ENCODE peak calls at places on chromosomes 7 and 10, in nine cellular contexts. One of them, this sample, is unnamed.

GRCh38 chr10:97525086-97525485 is 26.4 kb downstream of the UBTD1 start:
- DNase-seq in memory B cell: no peak
- DNase-seq in HCEC 1CT: no peak
- DNase-seq in CD8-positive, alpha-beta T cell: no peak
- DNase-seq in stimulated activated CD8-positive, alpha-beta memory T cell treated with anti-CD3 and anti-CD28 coated beads, Interleukin-4, amount 100 ng/mL, for 48 hours: no peak
- DNase-seq in activated effector memory CD4-positive, alpha-beta T cell treated with anti-CD3 and anti-CD28 coated beads, Interleukin-2, amount 50 U/mL, for 16 hours: no peak
- DNase-seq in Panc1: no peak
- DNase-seq in activated naive CD4-positive, alpha-beta T cell: no peak
- DNase-seq in GM03348: no peak
- DNase-seq in this sample: no peak

GRCh38 chr10:113053091-113053490 is 103.0 kb downstream of the TCF7L2 start:
- DNase-seq in activated effector memory CD4-positive, alpha-beta T cell treated with anti-CD3 and anti-CD28 coated beads, Interleukin-2, amount 50 U/mL, for 16 hours: no peak
- DNase-seq in memory B cell: no peak
- DNase-seq in activated naive CD4-positive, alpha-beta T cell: no peak
- DNase-seq in Panc1: no peak
- DNase-seq in HCEC 1CT: no peak
- DNase-seq in CD8-positive, alpha-beta T cell: no peak
- DNase-seq in stimulated activated CD8-positive, alpha-beta memory T cell treated with anti-CD3 and anti-CD28 coated beads, Interleukin-4, amount 100 ng/mL, for 48 hours: no peak
- DNase-seq in GM03348: no peak
- DNase-seq in this sample: no peak

GRCh38 chr7:128387216-128387615 is 22.6 kb downstream of the IMPDH1 start:
- DNase-seq in Panc1: no peak
- DNase-seq in activated naive CD4-positive, alpha-beta T cell: no peak
- DNase-seq in memory B cell: no peak
- DNase-seq in activated effector memory CD4-positive, alpha-beta T cell treated with anti-CD3 and anti-CD28 coated beads, Interleukin-2, amount 50 U/mL, for 16 hours: no peak
- DNase-seq in stimulated activated CD8-positive, alpha-beta memory T cell treated with anti-CD3 and anti-CD28 coated beads, Interleukin-4, amount 100 ng/mL, for 48 hours: no peak
- DNase-seq in CD8-positive, alpha-beta T cell: no peak
- DNase-seq in GM03348: no peak
- DNase-seq in HCEC 1CT: no peak
- DNase-seq in this sample: no peak

GRCh38 chr10:86938260-86938659 is 19.2 kb downstream of the MMRN2 start:
- DNase-seq in Panc1: no peak
- DNase-seq in GM03348: no peak
- DNase-seq in activated effector memory CD4-positive, alpha-beta T cell treated with anti-CD3 and anti-CD28 coated beads, Interleukin-2, amount 50 U/mL, for 16 hours: no peak
- DNase-seq in memory B cell: no peak
- DNase-seq in stimulated activated CD8-positive, alpha-beta memory T cell treated with anti-CD3 and anti-CD28 coated beads, Interleukin-4, amount 100 ng/mL, for 48 hours: no peak
- DNase-seq in HCEC 1CT: no peak
- DNase-seq in CD8-positive, alpha-beta T cell: no peak
- DNase-seq in activated naive CD4-positive, alpha-beta T cell: no peak
- DNase-seq in this sample: no peak

GRCh38 chr10:74134240-74134820 is 16.3 kb downstream of the AP3M1 start:
- DNase-seq in memory B cell: no peak
- DNase-seq in CD8-positive, alpha-beta T cell: no peak
- DNase-seq in GM03348: no peak
- DNase-seq in Panc1: no peak
- DNase-seq in stimulated activated CD8-positive, alpha-beta memory T cell treated with anti-CD3 and anti-CD28 coated beads, Interleukin-4, amount 100 ng/mL, for 48 hours: no peak
- DNase-seq in HCEC 1CT: no peak
- DNase-seq in activated naive CD4-positive, alpha-beta T cell: no peak
- DNase-seq in activated effector memory CD4-positive, alpha-beta T cell treated with anti-CD3 and anti-CD28 coated beads, Interleukin-2, amount 50 U/mL, for 16 hours: no peak
- DNase-seq in this sample: no peak

GRCh38 chr10:50512214-50512595 is 111.6 kb downstream of the SGMS1 start:
- DNase-seq in HCEC 1CT: no peak
- DNase-seq in stimulated activated CD8-positive, alpha-beta memory T cell treated with anti-CD3 and anti-CD28 coated beads, Interleukin-4, amount 100 ng/mL, for 48 hours: no peak
- DNase-seq in Panc1: no peak
- DNase-seq in memory B cell: no peak
- DNase-seq in CD8-positive, alpha-beta T cell: no peak
- DNase-seq in activated naive CD4-positive, alpha-beta T cell: no peak
- DNase-seq in activated effector memory CD4-positive, alpha-beta T cell treated with anti-CD3 and anti-CD28 coated beads, Interleukin-2, amount 50 U/mL, for 16 hours: no peak
- DNase-seq in GM03348: no peak
- DNase-seq in this sample: no peak

GRCh38 chr7:77537595-77538185 is 595 bp downstream of the PTPN12 start:
- DNase-seq in activated naive CD4-positive, alpha-beta T cell: peak; percentile 41
- DNase-seq in HCEC 1CT: peak; percentile 41
- DNase-seq in Panc1: no peak
- DNase-seq in stimulated activated CD8-positive, alpha-beta memory T cell treated with anti-CD3 and anti-CD28 coated beads, Interleukin-4, amount 100 ng/mL, for 48 hours: peak; percentile 62
- DNase-seq in memory B cell: no peak
- DNase-seq in CD8-positive, alpha-beta T cell: peak; percentile 17
- DNase-seq in activated effector memory CD4-positive, alpha-beta T cell treated with anti-CD3 and anti-CD28 coated beads, Interleukin-2, amount 50 U/mL, for 16 hours: peak; percentile 79
- DNase-seq in GM03348: peak; percentile 50
- DNase-seq in this sample: no peak

GRCh38 chr10:79310217-79310865 is 36.9 kb upstream of the PPIF start:
- DNase-seq in stimulated activated CD8-positive, alpha-beta memory T cell treated with anti-CD3 and anti-CD28 coated beads, Interleukin-4, amount 100 ng/mL, for 48 hours: no peak
- DNase-seq in activated naive CD4-positive, alpha-beta T cell: no peak
- DNase-seq in HCEC 1CT: no peak
- DNase-seq in memory B cell: no peak
- DNase-seq in GM03348: no peak
- DNase-seq in CD8-positive, alpha-beta T cell: no peak
- DNase-seq in Panc1: no peak
- DNase-seq in activated effector memory CD4-positive, alpha-beta T cell treated with anti-CD3 and anti-CD28 coated beads, Interleukin-2, amount 50 U/mL, for 16 hours: no peak
- DNase-seq in this sample: no peak

GRCh38 chr10:488081-488932 is 201.2 kb downstream of the DIP2C start:
- DNase-seq in activated effector memory CD4-positive, alpha-beta T cell treated with anti-CD3 and anti-CD28 coated beads, Interleukin-2, amount 50 U/mL, for 16 hours: no peak
- DNase-seq in memory B cell: no peak
- DNase-seq in Panc1: no peak
- DNase-seq in GM03348: no peak
- DNase-seq in CD8-positive, alpha-beta T cell: no peak
- DNase-seq in HCEC 1CT: no peak
- DNase-seq in stimulated activated CD8-positive, alpha-beta memory T cell treated with anti-CD3 and anti-CD28 coated beads, Interleukin-4, amount 100 ng/mL, for 48 hours: no peak
- DNase-seq in activated naive CD4-positive, alpha-beta T cell: no peak
- DNase-seq in this sample: no peak

GRCh38 chr7:106543221-106543757 is 117.7 kb downstream of the CCDC71L start:
- DNase-seq in memory B cell: no peak
- DNase-seq in CD8-positive, alpha-beta T cell: no peak
- DNase-seq in stimulated activated CD8-positive, alpha-beta memory T cell treated with anti-CD3 and anti-CD28 coated beads, Interleukin-4, amount 100 ng/mL, for 48 hours: no peak
- DNase-seq in activated naive CD4-positive, alpha-beta T cell: no peak
- DNase-seq in GM03348: no peak
- DNase-seq in HCEC 1CT: no peak
- DNase-seq in Panc1: no peak
- DNase-seq in activated effector memory CD4-positive, alpha-beta T cell treated with anti-CD3 and anti-CD28 coated beads, Interleukin-2, amount 50 U/mL, for 16 hours: no peak
- DNase-seq in this sample: no peak

GRCh38 chr10:117216611-117217195 is 19.4 kb downstream of the KCNK18 start:
- DNase-seq in GM03348: peak; percentile 95
- DNase-seq in memory B cell: peak; percentile 57
- DNase-seq in stimulated activated CD8-positive, alpha-beta memory T cell treated with anti-CD3 and anti-CD28 coated beads, Interleukin-4, amount 100 ng/mL, for 48 hours: peak; percentile 82
- DNase-seq in CD8-positive, alpha-beta T cell: peak; percentile 61
- DNase-seq in activated effector memory CD4-positive, alpha-beta T cell treated with anti-CD3 and anti-CD28 coated beads, Interleukin-2, amount 50 U/mL, for 16 hours: peak; percentile 90
- DNase-seq in HCEC 1CT: peak; percentile 47
- DNase-seq in activated naive CD4-positive, alpha-beta T cell: peak; percentile 67
- DNase-seq in Panc1: peak; percentile 51
- DNase-seq in this sample: peak; percentile 29

GRCh38 chr10:7407368-7408002 is 3.3 kb downstream of the SFMBT2 start:
- DNase-seq in CD8-positive, alpha-beta T cell: no peak
- DNase-seq in HCEC 1CT: no peak
- DNase-seq in memory B cell: no peak
- DNase-seq in GM03348: no peak
- DNase-seq in stimulated activated CD8-positive, alpha-beta memory T cell treated with anti-CD3 and anti-CD28 coated beads, Interleukin-4, amount 100 ng/mL, for 48 hours: no peak
- DNase-seq in Panc1: no peak
- DNase-seq in activated naive CD4-positive, alpha-beta T cell: no peak
- DNase-seq in activated effector memory CD4-positive, alpha-beta T cell treated with anti-CD3 and anti-CD28 coated beads, Interleukin-2, amount 50 U/mL, for 16 hours: no peak
- DNase-seq in this sample: no peak

GRCh38 chr7:75905785-75906604 is 9.0 kb upstream of the POR start:
- DNase-seq in activated effector memory CD4-positive, alpha-beta T cell treated with anti-CD3 and anti-CD28 coated beads, Interleukin-2, amount 50 U/mL, for 16 hours: no peak
- DNase-seq in HCEC 1CT: peak; percentile 71
- DNase-seq in stimulated activated CD8-positive, alpha-beta memory T cell treated with anti-CD3 and anti-CD28 coated beads, Interleukin-4, amount 100 ng/mL, for 48 hours: no peak
- DNase-seq in Panc1: no peak
- DNase-seq in activated naive CD4-positive, alpha-beta T cell: no peak
- DNase-seq in CD8-positive, alpha-beta T cell: no peak
- DNase-seq in memory B cell: no peak
- DNase-seq in GM03348: peak; percentile 72
- DNase-seq in this sample: no peak

GRCh38 chr7:81682873-81683272 is 87.0 kb downstream of the HGF start:
- DNase-seq in GM03348: no peak
- DNase-seq in Panc1: no peak
- DNase-seq in activated effector memory CD4-positive, alpha-beta T cell treated with anti-CD3 and anti-CD28 coated beads, Interleukin-2, amount 50 U/mL, for 16 hours: no peak
- DNase-seq in CD8-positive, alpha-beta T cell: no peak
- DNase-seq in stimulated activated CD8-positive, alpha-beta memory T cell treated with anti-CD3 and anti-CD28 coated beads, Interleukin-4, amount 100 ng/mL, for 48 hours: no peak
- DNase-seq in HCEC 1CT: no peak
- DNase-seq in memory B cell: no peak
- DNase-seq in activated naive CD4-positive, alpha-beta T cell: no peak
- DNase-seq in this sample: no peak

GRCh38 chr7:158051372-158051760 is 536.3 kb downstream of the PTPRN2 start:
- DNase-seq in HCEC 1CT: no peak
- DNase-seq in activated effector memory CD4-positive, alpha-beta T cell treated with anti-CD3 and anti-CD28 coated beads, Interleukin-2, amount 50 U/mL, for 16 hours: no peak
- DNase-seq in stimulated activated CD8-positive, alpha-beta memory T cell treated with anti-CD3 and anti-CD28 coated beads, Interleukin-4, amount 100 ng/mL, for 48 hours: no peak
- DNase-seq in CD8-positive, alpha-beta T cell: no peak
- DNase-seq in GM03348: no peak
- DNase-seq in memory B cell: no peak
- DNase-seq in activated naive CD4-positive, alpha-beta T cell: no peak
- DNase-seq in Panc1: no peak
- DNase-seq in this sample: no peak

GRCh38 chr10:22554481-22555182 is 159.7 kb downstream of the PIP4K2A start:
- DNase-seq in activated effector memory CD4-positive, alpha-beta T cell treated with anti-CD3 and anti-CD28 coated beads, Interleukin-2, amount 50 U/mL, for 16 hours: no peak
- DNase-seq in Panc1: no peak
- DNase-seq in stimulated activated CD8-positive, alpha-beta memory T cell treated with anti-CD3 and anti-CD28 coated beads, Interleukin-4, amount 100 ng/mL, for 48 hours: no peak
- DNase-seq in memory B cell: no peak
- DNase-seq in HCEC 1CT: no peak
- DNase-seq in GM03348: peak; percentile 47
- DNase-seq in activated naive CD4-positive, alpha-beta T cell: no peak
- DNase-seq in CD8-positive, alpha-beta T cell: no peak
- DNase-seq in this sample: no peak

GRCh38 chr10:46250898-46251856 is 35.6 kb upstream of the ANTXRL start:
- DNase-seq in Panc1: no peak
- DNase-seq in GM03348: no peak
- DNase-seq in activated naive CD4-positive, alpha-beta T cell: no peak
- DNase-seq in CD8-positive, alpha-beta T cell: no peak
- DNase-seq in activated effector memory CD4-positive, alpha-beta T cell treated with anti-CD3 and anti-CD28 coated beads, Interleukin-2, amount 50 U/mL, for 16 hours: no peak
- DNase-seq in memory B cell: no peak
- DNase-seq in HCEC 1CT: no peak
- DNase-seq in stimulated activated CD8-positive, alpha-beta memory T cell treated with anti-CD3 and anti-CD28 coated beads, Interleukin-4, amount 100 ng/mL, for 48 hours: no peak
- DNase-seq in this sample: no peak

GRCh38 chr7:75843470-75844116 is 30.0 kb upstream of the CCL24 start:
- DNase-seq in HCEC 1CT: no peak
- DNase-seq in GM03348: no peak
- DNase-seq in stimulated activated CD8-positive, alpha-beta memory T cell treated with anti-CD3 and anti-CD28 coated beads, Interleukin-4, amount 100 ng/mL, for 48 hours: no peak
- DNase-seq in activated effector memory CD4-positive, alpha-beta T cell treated with anti-CD3 and anti-CD28 coated beads, Interleukin-2, amount 50 U/mL, for 16 hours: no peak
- DNase-seq in CD8-positive, alpha-beta T cell: no peak
- DNase-seq in memory B cell: no peak
- DNase-seq in activated naive CD4-positive, alpha-beta T cell: no peak
- DNase-seq in Panc1: no peak
- DNase-seq in this sample: peak; percentile 3

GRCh38 chr7:88546808-88547207 is 212.7 kb upstream of the ZNF804B start:
- DNase-seq in activated effector memory CD4-positive, alpha-beta T cell treated with anti-CD3 and anti-CD28 coated beads, Interleukin-2, amount 50 U/mL, for 16 hours: no peak
- DNase-seq in Panc1: peak; percentile 56
- DNase-seq in HCEC 1CT: peak; percentile 4
- DNase-seq in CD8-positive, alpha-beta T cell: no peak
- DNase-seq in stimulated activated CD8-positive, alpha-beta memory T cell treated with anti-CD3 and anti-CD28 coated beads, Interleukin-4, amount 100 ng/mL, for 48 hours: peak; percentile 31
- DNase-seq in memory B cell: no peak
- DNase-seq in activated naive CD4-positive, alpha-beta T cell: no peak
- DNase-seq in GM03348: no peak
- DNase-seq in this sample: peak; percentile 0